ENCODE peak calls at places on chromosomes 5 and 9, in eight cellular contexts. One of them, this sample, is unnamed.

GRCh38 chr5:119270955-119271757 is 84.7 kb upstream of the TNFAIP8 start:
- DNase-seq in transverse colon: no peak
- DNase-seq in K562: no peak
- DNase-seq in GM23338: no peak
- DNase-seq in suprapubic skin: no peak
- DNase-seq in stomach: peak
- DNase-seq in endothelial cell of umbilical vein: no peak
- DNase-seq in prostate gland: peak
- DNase-seq in this sample: no peak

GRCh38 chr5:89081360-89081759 is 198.4 kb upstream of the MEF2C start:
- DNase-seq in transverse colon: no peak
- DNase-seq in K562: no peak
- DNase-seq in GM23338: no peak
- DNase-seq in suprapubic skin: no peak
- DNase-seq in stomach: no peak
- DNase-seq in endothelial cell of umbilical vein: no peak
- DNase-seq in prostate gland: no peak
- DNase-seq in this sample: no peak

GRCh38 chr5:74543162-74543995 is 97.1 kb downstream of the ENC1 start:
- DNase-seq in transverse colon: no peak
- DNase-seq in K562: no peak
- DNase-seq in GM23338: peak
- DNase-seq in suprapubic skin: no peak
- DNase-seq in stomach: no peak
- DNase-seq in endothelial cell of umbilical vein: peak
- DNase-seq in prostate gland: peak
- DNase-seq in this sample: peak

GRCh38 chr5:106827061-106827460 is 843.7 kb downstream of the EFNA5 start:
- DNase-seq in transverse colon: no peak
- DNase-seq in K562: no peak
- DNase-seq in GM23338: no peak
- DNase-seq in suprapubic skin: no peak
- DNase-seq in stomach: no peak
- DNase-seq in endothelial cell of umbilical vein: no peak
- DNase-seq in prostate gland: no peak
- DNase-seq in this sample: no peak

GRCh38 chr9:101307524-101308213 is 77.1 kb downstream of the BAAT start:
- DNase-seq in transverse colon: no peak
- DNase-seq in K562: no peak
- DNase-seq in GM23338: no peak
- DNase-seq in suprapubic skin: no peak
- DNase-seq in stomach: no peak
- DNase-seq in endothelial cell of umbilical vein: no peak
- DNase-seq in prostate gland: no peak
- DNase-seq in this sample: no peak

GRCh38 chr9:36328798-36329411 is 70.7 kb upstream of the GNE start:
- DNase-seq in transverse colon: peak
- DNase-seq in K562: peak
- DNase-seq in GM23338: peak
- DNase-seq in suprapubic skin: no peak
- DNase-seq in stomach: no peak
- DNase-seq in endothelial cell of umbilical vein: peak
- DNase-seq in prostate gland: peak
- DNase-seq in this sample: peak

GRCh38 chr5:34656700-34657549 is 797 bp downstream of the RAI14 start:
- DNase-seq in transverse colon: peak
- DNase-seq in K562: peak
- DNase-seq in GM23338: peak
- DNase-seq in suprapubic skin: peak
- DNase-seq in stomach: peak
- DNase-seq in endothelial cell of umbilical vein: peak
- DNase-seq in prostate gland: peak
- DNase-seq in this sample: no peak

GRCh38 chr9:135408676-135409254 is 70.8 kb upstream of the PPP1R26 start:
- DNase-seq in transverse colon: no peak
- DNase-seq in K562: no peak
- DNase-seq in GM23338: no peak
- DNase-seq in suprapubic skin: no peak
- DNase-seq in stomach: no peak
- DNase-seq in endothelial cell of umbilical vein: no peak
- DNase-seq in prostate gland: no peak
- DNase-seq in this sample: no peak

GRCh38 chr5:115170128-115170923 is 618 bp upstream of the TRIM36 start:
- DNase-seq in transverse colon: no peak
- DNase-seq in K562: no peak
- DNase-seq in GM23338: peak
- DNase-seq in suprapubic skin: no peak
- DNase-seq in stomach: no peak
- DNase-seq in endothelial cell of umbilical vein: peak
- DNase-seq in prostate gland: no peak
- DNase-seq in this sample: no peak

GRCh38 chr5:116686438-116686837 is 111.8 kb upstream of the SEMA6A start:
- DNase-seq in transverse colon: no peak
- DNase-seq in K562: no peak
- DNase-seq in GM23338: peak
- DNase-seq in suprapubic skin: no peak
- DNase-seq in stomach: no peak
- DNase-seq in endothelial cell of umbilical vein: no peak
- DNase-seq in prostate gland: no peak
- DNase-seq in this sample: no peak

GRCh38 chr5:177393990-177394389 is 6.5 kb downstream of the PFN3 start:
- DNase-seq in transverse colon: no peak
- DNase-seq in K562: no peak
- DNase-seq in GM23338: no peak
- DNase-seq in suprapubic skin: no peak
- DNase-seq in stomach: no peak
- DNase-seq in endothelial cell of umbilical vein: no peak
- DNase-seq in prostate gland: no peak
- DNase-seq in this sample: no peak

GRCh38 chr5:160245506-160246100 is 16.3 kb downstream of the FABP6 start:
- DNase-seq in transverse colon: no peak
- DNase-seq in K562: no peak
- DNase-seq in GM23338: no peak
- DNase-seq in suprapubic skin: no peak
- DNase-seq in stomach: no peak
- DNase-seq in endothelial cell of umbilical vein: no peak
- DNase-seq in prostate gland: no peak
- DNase-seq in this sample: no peak

GRCh38 chr9:92610470-92611420 is 59.2 kb downstream of the IPPK start:
- DNase-seq in transverse colon: no peak
- DNase-seq in K562: no peak
- DNase-seq in GM23338: no peak
- DNase-seq in suprapubic skin: no peak
- DNase-seq in stomach: no peak
- DNase-seq in endothelial cell of umbilical vein: no peak
- DNase-seq in prostate gland: no peak
- DNase-seq in this sample: no peak

DNA sequence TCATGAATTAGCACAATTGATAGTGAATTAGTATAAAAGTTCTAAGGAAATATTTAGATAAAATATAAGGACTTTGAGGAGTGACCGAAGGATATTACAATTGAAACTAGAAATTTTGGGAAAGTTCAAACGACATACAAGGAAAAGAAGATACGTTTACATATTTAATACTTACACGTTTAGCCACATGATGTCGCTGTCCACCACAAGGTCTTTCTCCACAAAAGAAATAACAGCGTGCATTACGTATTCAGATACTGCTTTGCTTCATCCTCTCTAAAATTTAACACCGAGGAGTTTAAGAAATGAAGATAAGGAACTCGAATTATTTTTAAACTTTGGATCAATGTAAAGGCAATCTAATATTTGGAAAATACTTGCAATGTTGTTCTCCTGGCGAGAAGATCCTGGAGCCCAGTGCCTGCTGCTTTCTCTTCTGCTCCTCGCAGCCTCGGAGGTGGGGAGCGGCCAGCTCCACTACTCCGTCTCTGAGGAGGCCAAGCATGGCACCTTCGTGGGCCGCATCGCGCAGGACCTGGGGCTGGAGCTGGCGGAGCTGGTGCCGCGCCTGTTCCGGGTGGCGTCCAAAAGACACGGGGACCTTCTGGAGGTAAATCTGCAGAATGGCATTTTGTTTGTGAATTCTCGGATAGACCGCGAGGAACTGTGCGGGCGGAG is at the start of gene PCDHA3:
- DNase-seq in transverse colon: no peak
- DNase-seq in K562: no peak
- DNase-seq in GM23338: peak
- DNase-seq in suprapubic skin: no peak
- DNase-seq in stomach: no peak
- DNase-seq in endothelial cell of umbilical vein: peak
- DNase-seq in prostate gland: no peak
- DNase-seq in this sample: no peak
- H3K4me3 ChIP-seq in transverse colon: no peak
- H3K4me3 ChIP-seq in K562: no peak
- H3K4me3 ChIP-seq in GM23338: peak
- H3K4me3 ChIP-seq in suprapubic skin: peak
- H3K4me3 ChIP-seq in stomach: no peak
- H3K4me3 ChIP-seq in endothelial cell of umbilical vein: peak
- H3K4me3 ChIP-seq in prostate gland: no peak
- H3K4me3 ChIP-seq in this sample: no peak

GRCh38 chr5:179795049-179795862 is 1.5 kb downstream of the LTC4S start:
- DNase-seq in transverse colon: no peak
- DNase-seq in K562: no peak
- DNase-seq in GM23338: peak
- DNase-seq in suprapubic skin: peak
- DNase-seq in stomach: peak
- DNase-seq in endothelial cell of umbilical vein: no peak
- DNase-seq in prostate gland: no peak
- DNase-seq in this sample: no peak

GRCh38 chr5:179794575-179794974 is 789 bp downstream of the LTC4S start:
- DNase-seq in transverse colon: no peak
- DNase-seq in K562: no peak
- DNase-seq in GM23338: no peak
- DNase-seq in suprapubic skin: peak
- DNase-seq in stomach: no peak
- DNase-seq in endothelial cell of umbilical vein: no peak
- DNase-seq in prostate gland: no peak
- DNase-seq in this sample: no peak

GRCh38 chr5:179797741-179798140 is 4.0 kb downstream of the LTC4S start:
- DNase-seq in transverse colon: no peak
- DNase-seq in K562: no peak
- DNase-seq in GM23338: no peak
- DNase-seq in suprapubic skin: no peak
- DNase-seq in stomach: no peak
- DNase-seq in endothelial cell of umbilical vein: no peak
- DNase-seq in prostate gland: no peak
- DNase-seq in this sample: no peak

GRCh38 chr5:179796877-179797608 is 3.3 kb downstream of the LTC4S start:
- DNase-seq in transverse colon: no peak
- DNase-seq in K562: no peak
- DNase-seq in GM23338: no peak
- DNase-seq in suprapubic skin: no peak
- DNase-seq in stomach: no peak
- DNase-seq in endothelial cell of umbilical vein: no peak
- DNase-seq in prostate gland: no peak
- DNase-seq in this sample: no peak

DNA sequence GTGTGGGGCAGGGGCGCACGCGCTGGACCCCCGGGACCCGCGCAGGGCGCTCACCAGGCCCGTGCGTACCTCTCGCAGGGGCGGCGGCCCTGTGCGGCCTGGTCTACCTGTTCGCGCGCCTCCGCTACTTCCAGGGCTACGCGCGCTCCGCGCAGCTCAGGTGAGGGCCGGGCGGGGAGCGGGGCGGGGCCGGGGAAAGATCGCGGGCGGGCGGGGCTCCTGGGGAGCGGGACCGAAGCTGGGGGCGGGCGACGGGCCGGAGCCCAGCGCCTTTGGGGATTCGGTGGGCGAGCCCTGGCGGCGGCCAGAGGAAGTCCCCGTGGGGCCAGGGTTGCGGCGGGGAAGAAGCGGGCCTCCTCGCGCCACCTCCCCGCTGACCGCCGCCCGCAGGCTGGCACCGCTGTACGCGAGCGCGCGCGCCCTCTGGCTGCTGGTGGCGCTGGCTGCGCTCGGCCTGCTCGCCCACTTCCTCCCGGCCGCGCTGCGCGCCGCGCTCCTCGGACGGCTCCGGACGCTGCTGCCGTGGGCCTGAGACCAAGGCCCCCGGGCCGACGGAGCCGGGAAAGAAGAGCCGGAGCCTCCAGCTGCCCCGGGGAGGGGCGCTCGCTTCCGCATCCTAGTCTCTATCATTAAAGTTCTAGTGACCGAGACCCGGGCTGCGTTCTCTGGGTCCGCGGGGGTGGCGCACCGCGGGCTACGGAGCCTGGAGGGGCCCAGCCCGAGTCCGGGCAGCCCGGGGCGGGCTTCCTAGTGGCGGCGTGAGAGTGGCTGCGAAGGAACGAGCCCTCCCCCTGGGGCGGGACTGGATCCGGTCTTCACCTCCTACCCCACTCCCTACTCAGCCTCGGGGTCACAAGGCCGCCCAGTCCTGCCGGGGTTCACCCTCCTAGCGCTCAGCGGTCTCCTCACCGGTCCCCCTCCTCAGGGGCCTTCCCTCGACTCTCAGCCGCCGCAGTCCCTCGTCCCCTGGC is 2.4 kb downstream of the LTC4S start:
- DNase-seq in transverse colon: peak
- DNase-seq in K562: no peak
- DNase-seq in GM23338: peak
- DNase-seq in suprapubic skin: peak
- DNase-seq in stomach: peak
- DNase-seq in endothelial cell of umbilical vein: peak
- DNase-seq in prostate gland: peak
- DNase-seq in this sample: no peak
- TF ChIP-seq POLR2AphosphoS5 in transverse colon: peak
- TF ChIP-seq POLR2AphosphoS5 in K562: no peak
- TF ChIP-seq POLR2AphosphoS5 in GM23338: peak
- TF ChIP-seq POLR2AphosphoS5 in suprapubic skin: no peak
- TF ChIP-seq POLR2AphosphoS5 in stomach: peak
- TF ChIP-seq POLR2AphosphoS5 in endothelial cell of umbilical vein: peak
- TF ChIP-seq POLR2AphosphoS5 in prostate gland: peak
- TF ChIP-seq POLR2AphosphoS5 in this sample: no peak

GRCh38 chr9:86122309-86122708 is 23.0 kb upstream of the GOLM1 start:
- DNase-seq in transverse colon: no peak
- DNase-seq in K562: no peak
- DNase-seq in GM23338: peak
- DNase-seq in suprapubic skin: no peak
- DNase-seq in stomach: no peak
- DNase-seq in endothelial cell of umbilical vein: no peak
- DNase-seq in prostate gland: no peak
- DNase-seq in this sample: no peak

GRCh38 chr9:86128235-86128822 is 29.0 kb upstream of the GOLM1 start:
- DNase-seq in transverse colon: no peak
- DNase-seq in K562: no peak
- DNase-seq in GM23338: no peak
- DNase-seq in suprapubic skin: no peak
- DNase-seq in stomach: no peak
- DNase-seq in endothelial cell of umbilical vein: no peak
- DNase-seq in prostate gland: no peak
- DNase-seq in this sample: no peak

GRCh38 chr9:86126998-86127972 is 27.9 kb upstream of the GOLM1 start:
- DNase-seq in transverse colon: peak
- DNase-seq in K562: peak
- DNase-seq in GM23338: peak
- DNase-seq in suprapubic skin: no peak
- DNase-seq in stomach: peak
- DNase-seq in endothelial cell of umbilical vein: no peak
- DNase-seq in prostate gland: peak
- DNase-seq in this sample: peak
- H3K4me3 ChIP-seq in transverse colon: no peak
- H3K4me3 ChIP-seq in K562: no peak
- H3K4me3 ChIP-seq in GM23338: no peak
- H3K4me3 ChIP-seq in suprapubic skin: no peak
- H3K4me3 ChIP-seq in stomach: no peak
- H3K4me3 ChIP-seq in endothelial cell of umbilical vein: no peak
- H3K4me3 ChIP-seq in prostate gland: no peak
- H3K4me3 ChIP-seq in this sample: peak

GRCh38 chr5:172877496-172878260 is 43.6 kb downstream of the ERGIC1 start:
- DNase-seq in transverse colon: no peak
- DNase-seq in K562: no peak
- DNase-seq in GM23338: no peak
- DNase-seq in suprapubic skin: no peak
- DNase-seq in stomach: no peak
- DNase-seq in endothelial cell of umbilical vein: no peak
- DNase-seq in prostate gland: no peak
- DNase-seq in this sample: no peak
- TF ChIP-seq POLR2AphosphoS5 in transverse colon: no peak
- TF ChIP-seq POLR2AphosphoS5 in K562: no peak
- TF ChIP-seq POLR2AphosphoS5 in GM23338: no peak
- TF ChIP-seq POLR2AphosphoS5 in suprapubic skin: no peak
- TF ChIP-seq POLR2AphosphoS5 in stomach: no peak
- TF ChIP-seq POLR2AphosphoS5 in endothelial cell of umbilical vein: peak
- TF ChIP-seq POLR2AphosphoS5 in prostate gland: no peak
- TF ChIP-seq POLR2AphosphoS5 in this sample: no peak